ENCODE peak calls at places on chromosomes 2 and 18, in seven cellular contexts. O is hepatic stellate cell; E is amniotic epithelial cell; J is stimulated activated CD8-positive, alpha-beta memory T cell treated with anti-CD3 and anti-CD28 coated beads, Interleukin-4, amount 100 ng/mL, for 24 hours; D is neural crest cell; R is EH; S is anterior cingulate cortex. M is an unnamed sample.

GRCh38 chr2:107927034-107927534 is 59.2 kb upstream of the SLC5A7 start:
- DNase-seq in O (no peak), E (peak), J (no peak), D (no peak), R (no peak), S (no peak), M (no peak)

GRCh38 chr2:180983468-180984388 is 3.3 kb downstream of the UBE2E3 start:
- DNase-seq in O (peak), E (peak), J (no peak), D (no peak), R (peak), S (peak), M (peak)

GRCh38 chr2:124001681-124002080 is 23.4 kb upstream of the CNTNAP5 start:
- DNase-seq in O (no peak), E (no peak), J (no peak), D (no peak), R (no peak), S (no peak), M (no peak)

GRCh38 chr18:44682181-44682870 is 1.6 kb downstream of the SETBP1 start:
- DNase-seq in O (no peak), E (no peak), J (no peak), D (no peak), R (no peak), S (no peak), M (no peak)

GRCh38 chr2:23092831-23093230 is 292.1 kb upstream of the KLHL29 start:
- DNase-seq in O (no peak), E (peak), J (no peak), D (no peak), R (peak), S (no peak), M (no peak)

GRCh38 chr2:9797086-9797485 is 46.2 kb upstream of the TAF1B start:
- DNase-seq in O (no peak), E (no peak), J (no peak), D (no peak), R (no peak), S (no peak), M (no peak)

GRCh38 chr2:8511868-8512612 is 169.8 kb upstream of the ID2 start:
- DNase-seq in O (peak), E (peak), J (no peak), D (no peak), R (peak), S (no peak), M (no peak)

GRCh38 chr2:84077504-84077903 is 381.6 kb downstream of the SUCLG1 start:
- DNase-seq in O (no peak), E (no peak), J (no peak), D (peak), R (peak), S (no peak), M (no peak)

GRCh38 chr18:77559274-77559910 is 309.7 kb downstream of the GALR1 start:
- DNase-seq in O (no peak), E (no peak), J (no peak), D (no peak), R (no peak), S (no peak), M (no peak)

M was measured in posterior cingulate gyrus.